ENCODE peak calls at places on chromosomes 12 and 14, in nine cellular contexts. H is pancreas; L is breast epithelium; A is effector memory CD4-positive, alpha-beta T cell; F is IMR-90; S is aorta; W is CD8-positive, alpha-beta T cell; K is PC-3; Y is neural progenitor cell. B is an unnamed sample.

GRCh38 chr12:77685112-77685511 is 145.6 kb upstream of the NAV3 start:
- DNase-seq in W (no peak), L (no peak), Y (peak), S (peak), F (peak), H (no peak), K (peak), A (no peak), B (peak)

GRCh38 chr14:59246566-59246965 is 58.1 kb downstream of the DAAM1 start:
- DNase-seq in F (no peak), Y (no peak), A (no peak), K (peak), H (no peak), W (no peak), S (no peak), L (no peak), B (peak)

GRCh38 chr12:31297572-31298509 is 28.1 kb downstream of the SINHCAF start:
- DNase-seq in S (no peak), H (no peak), F (no peak), Y (no peak), K (no peak), L (no peak), W (no peak), A (no peak), B (no peak)

GRCh38 chr14:36086629-36087380 is 89.7 kb downstream of the PTCSC3 start:
- DNase-seq in K (no peak), Y (no peak), W (no peak), L (no peak), A (no peak), F (peak), S (no peak), H (no peak), B (no peak)

GRCh38 chr14:75379930-75380270 is 47.9 kb upstream of the JDP2 start:
- DNase-seq in L (no peak), H (no peak), W (no peak), K (no peak), S (no peak), Y (no peak), A (no peak), F (no peak), B (no peak)

GRCh38 chr14:71206766-71207371 is 299.6 kb downstream of the PCNX1 start:
- DNase-seq in S (peak), F (peak), H (peak), W (no peak), Y (no peak), A (no peak), K (peak), L (no peak), B (no peak)

GRCh38 chr12:77377116-77377515 is 311.7 kb upstream of the E2F7 start:
- DNase-seq in K (no peak), Y (no peak), S (no peak), L (no peak), A (no peak), H (no peak), W (no peak), F (peak), B (no peak)

GRCh38 chr12:86484473-86484872 is 228.3 kb upstream of the MGAT4C start:
- DNase-seq in F (no peak), W (no peak), K (no peak), S (no peak), Y (no peak), A (no peak), L (no peak), H (no peak), B (no peak)

GRCh38 chr12:41288188-41288811 is 100.2 kb downstream of the PDZRN4 start:
- DNase-seq in W (no peak), A (no peak), L (no peak), K (no peak), S (no peak), F (no peak), H (no peak), Y (no peak), B (no peak)

GRCh38 chr14:52551205-52551604 is 1.1 kb downstream of the TXNDC16 start:
- DNase-seq in S (no peak), F (no peak), H (no peak), Y (no peak), L (no peak), W (no peak), K (no peak), A (no peak), B (no peak)

GRCh38 chr12:93536111-93536765 is 36.2 kb upstream of the SOCS2 start:
- DNase-seq in L (no peak), F (no peak), H (no peak), S (no peak), A (no peak), Y (no peak), W (no peak), K (no peak), B (no peak)

GRCh38 chr12:106378788-106379187 is 21.2 kb downstream of the POLR3B start:
- DNase-seq in L (no peak), S (no peak), Y (no peak), H (no peak), F (no peak), K (no peak), A (no peak), W (no peak), B (no peak)

GRCh38 chr14:24379907-24380746 is 12.1 kb downstream of the NFATC4 start:
- DNase-seq in K (no peak), H (no peak), Y (peak), L (no peak), F (no peak), S (no peak), A (no peak), W (no peak), B (no peak)

GRCh38 chr14:99212199-99212598 is 59.8 kb downstream of the BCL11B start:
- DNase-seq in W (no peak), S (no peak), H (no peak), A (no peak), L (no peak), Y (no peak), F (no peak), K (no peak), B (no peak)
- H3K27ac ChIP-seq in W (peak), S (no peak), H (no peak), A (peak), L (no peak), Y (no peak), F (no peak), K (no peak), B (no peak)

DNA sequence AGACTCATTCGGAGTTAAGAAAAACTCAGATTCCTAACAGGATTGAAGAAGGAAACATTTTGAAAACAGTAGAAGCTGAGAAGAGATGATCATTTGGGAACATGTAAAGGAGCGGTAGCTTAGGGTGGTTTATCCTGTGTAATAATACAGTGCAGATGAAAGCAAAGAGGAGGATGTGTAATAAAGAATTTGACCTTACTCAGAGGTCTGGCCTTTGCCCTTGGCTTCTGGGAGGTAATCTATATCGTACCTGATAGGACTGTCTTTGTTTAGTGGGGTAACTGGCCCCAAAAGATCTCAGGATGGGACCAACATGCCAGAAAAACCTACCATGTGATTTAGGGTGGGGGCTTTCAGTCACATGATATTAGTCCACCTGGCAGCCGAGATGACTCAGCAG is 23.4 kb upstream of the KLHL42 start:
- DNase-seq in A (no peak), K (no peak), L (no peak), H (no peak), Y (no peak), F (no peak), S (no peak), W (no peak), B (no peak)
- H3K27ac ChIP-seq in A (no peak), K (no peak), L (no peak), H (no peak), Y (no peak), F (no peak), S (no peak), W (no peak), B (no peak)

GRCh38 chr12:50728417-50728816 is 35.5 kb upstream of the ATF1 start:
- DNase-seq in H (no peak), K (no peak), F (no peak), W (no peak), S (no peak), L (no peak), A (no peak), Y (no peak), B (no peak)

GRCh38 chr12:50727466-50727865 is 36.4 kb upstream of the ATF1 start:
- DNase-seq in S (no peak), Y (no peak), W (no peak), L (no peak), H (no peak), A (no peak), K (no peak), F (no peak), B (peak)

GRCh38 chr12:50732591-50732990 is 31.3 kb upstream of the ATF1 start:
- DNase-seq in A (no peak), S (no peak), Y (no peak), F (peak), W (no peak), K (peak), L (no peak), H (no peak), B (peak)

GRCh38 chr12:50725011-50725899 is 38.6 kb upstream of the ATF1 start:
- DNase-seq in Y (no peak), W (no peak), H (no peak), S (no peak), A (no peak), K (no peak), F (peak), L (no peak), B (no peak)

DNA sequence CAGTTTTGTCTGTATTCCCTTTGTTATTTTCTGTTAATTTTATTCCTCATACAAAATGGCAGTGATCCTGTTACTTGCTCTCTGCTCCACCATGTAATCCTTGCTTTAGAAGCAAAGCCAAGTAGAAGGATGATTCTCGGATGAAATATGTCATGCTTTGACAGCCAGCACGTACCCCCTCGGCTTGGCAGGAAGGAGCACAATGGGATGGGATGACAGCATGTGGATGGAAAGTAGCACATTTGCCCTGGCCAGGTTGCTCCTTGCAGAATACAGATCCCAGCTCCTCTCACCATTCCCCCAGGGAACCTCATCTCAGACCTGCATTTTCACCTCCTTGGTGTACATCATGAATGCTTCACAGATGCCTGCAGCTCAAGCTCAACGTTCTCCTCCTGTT is 35.1 kb upstream of the ATF1 start:
- DNase-seq in S (no peak), L (no peak), Y (no peak), A (no peak), H (no peak), K (no peak), W (no peak), F (no peak), B (no peak)
- H3K27ac ChIP-seq in S (no peak), L (no peak), Y (no peak), A (no peak), H (no peak), K (no peak), W (no peak), F (no peak), B (no peak)

GRCh38 chr14:34204774-34205173 is 253.9 kb upstream of the EGLN3 start:
- DNase-seq in F (no peak), A (no peak), L (no peak), Y (no peak), W (no peak), S (no peak), H (no peak), K (no peak), B (no peak)

GRCh38 chr14:34201909-34202622 is 251.2 kb upstream of the EGLN3 start:
- DNase-seq in S (no peak), H (no peak), Y (no peak), F (no peak), A (no peak), K (no peak), L (no peak), W (no peak), B (no peak)

GRCh38 chr14:34203271-34203722 is 252.4 kb upstream of the EGLN3 start:
- DNase-seq in F (no peak), L (no peak), A (no peak), K (peak), W (no peak), H (no peak), S (no peak), Y (no peak), B (peak)

GRCh38 chr14:34198096-34198495 is 247.2 kb upstream of the EGLN3 start:
- DNase-seq in W (no peak), A (no peak), F (no peak), K (no peak), H (no peak), Y (no peak), L (no peak), S (no peak), B (no peak)

DNA sequence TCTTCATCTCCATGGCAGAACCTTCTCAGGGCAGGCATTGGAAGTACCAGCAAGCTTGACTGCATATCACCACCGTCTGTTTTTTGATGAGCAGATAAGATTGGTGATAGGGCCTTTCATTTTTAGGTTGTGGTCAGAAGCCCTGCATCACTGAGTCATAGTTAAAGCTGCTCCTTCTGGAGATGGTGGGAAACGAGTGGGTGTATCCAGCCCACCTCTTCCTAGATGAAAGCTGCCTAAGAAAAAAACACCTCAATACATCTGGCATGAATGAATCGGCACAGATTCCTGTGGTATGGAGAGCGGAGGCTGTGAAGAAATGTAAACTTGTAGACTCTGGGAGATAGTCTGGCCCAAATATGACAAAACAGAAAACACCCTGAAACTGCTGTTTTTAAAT is 248.7 kb upstream of the EGLN3 start:
- DNase-seq in F (peak), W (no peak), S (no peak), K (no peak), Y (no peak), L (no peak), A (no peak), H (no peak), B (peak)
- H3K27ac ChIP-seq in F (no peak), W (no peak), S (no peak), K (no peak), Y (no peak), L (peak), A (no peak), H (no peak), B (no peak)

B was measured in epithelial cell of prostate.